ENCODE peak calls at places on chromosomes 11 and 22, in five cellular contexts. F is HEK293T, B is H1, J is NT2/D1, L is GM12878. N is an unnamed sample.

GRCh38 chr22:36279219-36279666 is 26.3 kb downstream of the APOL1 start:
- DNase-seq in F (no peak), B (no peak), J (no peak), L (no peak), N (peak; percentile 88)

GRCh38 chr11:27443746-27444465 is 28.7 kb downstream of the LGR4 start:
- DNase-seq in F (no peak), B (no peak), J (peak; percentile 55), L (no peak), N (no peak)

GRCh38 chr22:43114958-43115357 is 4.4 kb downstream of the BIK start:
- DNase-seq in F (no peak), B (no peak), J (no peak), L (no peak), N (peak; percentile 24)

GRCh38 chr22:31800065-31800464 is 46.2 kb downstream of the DEPDC5 start:
- DNase-seq in F (no peak), B (no peak), J (no peak), L (no peak), N (no peak)

GRCh38 chr11:6604081-6604626 is 580 bp downstream of the ILK start:
- DNase-seq in F (peak; percentile 56), B (no peak), J (no peak), L (no peak), N (peak; percentile 64)

GRCh38 chr11:104883342-104883741 is 14.9 kb downstream of the CASP12 start:
- DNase-seq in F (no peak), B (no peak), J (no peak), L (no peak), N (no peak)

GRCh38 chr11:60912223-60912850 is 1.6 kb upstream of the TMEM109 start:
- DNase-seq in F (no peak), B (no peak), J (no peak), L (no peak), N (no peak)

GRCh38 chr22:21092797-21093554 is 47.2 kb downstream of the LRRC74B start:
- DNase-seq in F (no peak), B (peak; percentile 4), J (no peak), L (no peak), N (no peak)

GRCh38 chr11:20357150-20357549 is 6.4 kb upstream of the HTATIP2 start:
- DNase-seq in F (no peak), B (no peak), J (no peak), L (no peak), N (no peak)

DNA sequence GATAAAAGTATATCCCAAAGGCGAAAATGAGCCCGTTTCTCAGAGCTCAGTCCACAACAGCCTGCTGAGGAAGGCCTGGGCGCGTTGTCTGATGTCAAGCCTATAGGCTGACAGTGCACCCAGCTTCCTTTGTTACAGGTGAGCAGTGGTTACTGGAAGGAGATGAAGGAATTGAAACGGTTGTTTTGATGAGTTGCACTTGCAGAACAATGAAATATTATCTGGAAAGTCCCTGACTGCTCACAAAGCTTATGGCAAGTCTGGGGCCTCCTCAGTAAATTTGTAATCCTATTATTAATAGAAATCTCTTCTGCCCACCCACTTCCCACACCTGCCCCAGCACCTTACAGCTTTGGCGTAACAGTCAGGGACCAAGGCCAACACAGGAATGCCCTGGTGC is 77.8 kb downstream of the C11orf91 start:
- DNase-seq in F (no peak), B (no peak), J (no peak), L (no peak), N (no peak)
- TF ChIP-seq SUZ12 in F (no peak), B (no peak), J (no peak), L (no peak), N (no peak)

GRCh38 chr22:25420925-25421904 is 143.3 kb upstream of the GRK3 start:
- DNase-seq in F (no peak), B (peak; percentile 70), J (no peak), L (no peak), N (no peak)
- TF ChIP-seq SUZ12 in F (no peak), B (peak; percentile 79), J (peak; percentile 76), L (no peak), N (no peak)

GRCh38 chr22:50146440-50147228 is 23.9 kb upstream of the PANX2 start:
- DNase-seq in F (peak; percentile 18), B (no peak), J (no peak), L (no peak), N (peak; percentile 87)
- TF ChIP-seq SUZ12 in F (no peak), B (no peak), J (no peak), L (no peak), N (no peak)

DNA sequence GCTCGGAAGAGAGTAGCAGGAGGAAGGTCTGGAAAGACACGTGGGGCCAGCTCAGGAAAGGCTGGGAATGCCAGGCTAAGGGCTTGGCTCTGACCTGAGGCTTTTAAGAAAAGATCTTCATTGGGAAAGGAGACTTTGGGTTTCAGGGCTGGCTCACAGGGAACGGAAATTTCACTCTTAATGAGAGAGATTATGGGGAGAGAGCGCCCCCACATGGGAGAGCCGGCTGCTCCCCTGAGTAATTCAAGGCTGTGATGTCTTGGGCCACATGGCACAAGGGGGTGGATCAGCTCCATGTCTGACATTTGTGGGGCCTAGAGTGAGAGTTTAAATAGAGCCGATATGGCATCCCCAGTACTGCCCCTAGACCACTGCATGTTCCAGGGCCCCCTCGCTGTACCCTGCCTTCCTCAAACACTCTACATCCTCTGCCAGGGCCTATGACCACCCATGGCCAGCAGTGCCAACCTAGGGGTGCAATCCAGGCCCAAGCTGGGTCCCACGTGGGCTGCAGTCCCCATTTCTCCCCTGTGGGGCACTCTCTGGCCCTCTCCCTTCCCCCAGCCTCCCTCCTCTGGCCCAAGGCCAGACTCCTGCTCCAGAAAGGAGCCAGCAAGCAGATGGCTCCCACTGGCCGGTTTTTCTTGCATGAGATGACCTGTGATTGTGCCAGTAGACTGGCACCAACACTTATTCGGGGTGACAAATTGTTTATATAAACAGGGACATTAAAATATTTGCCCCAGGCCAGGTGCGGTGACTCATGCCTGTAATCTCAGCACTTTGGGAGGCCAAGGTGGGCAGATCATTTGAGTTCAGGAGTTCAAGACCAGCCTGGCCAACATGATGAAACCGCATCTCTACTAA is 75.2 kb downstream of the ISX start:
- DNase-seq in F (no peak), B (peak; percentile 88), J (no peak), L (no peak), N (no peak)
- TF ChIP-seq SUZ12 in F (no peak), B (no peak), J (no peak), L (no peak), N (no peak)

DNA sequence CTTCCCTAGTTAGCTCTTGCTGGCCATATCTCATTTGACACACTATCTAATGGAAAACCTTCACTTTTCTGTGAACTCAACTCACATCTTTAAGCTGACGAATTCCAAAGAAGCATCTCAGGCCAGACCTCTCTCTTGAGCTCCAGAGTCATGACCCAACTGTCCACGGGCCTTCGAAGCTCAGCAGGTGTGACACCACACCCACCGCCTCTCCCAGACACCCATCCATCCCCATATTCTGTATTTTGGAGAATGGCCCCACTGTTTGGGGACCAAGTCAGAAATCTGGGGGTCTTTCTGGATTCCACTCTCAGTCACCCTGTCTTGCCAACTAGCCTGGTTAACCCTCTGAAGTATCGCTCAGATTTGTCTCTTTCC is 125.8 kb downstream of the ST3GAL4 start:
- DNase-seq in F (no peak), B (no peak), J (no peak), L (no peak), N (no peak)
- TF ChIP-seq SUZ12 in F (no peak), B (no peak), J (no peak), L (no peak), N (no peak)

GRCh38 chr11:33775064-33775807 is 916 bp upstream of the FBXO3 start:
- DNase-seq in F (no peak), B (no peak), J (no peak), L (no peak), N (no peak)

GRCh38 chr11:33779849-33780528 is 5.7 kb upstream of the FBXO3 start:
- DNase-seq in F (no peak), B (no peak), J (no peak), L (no peak), N (peak; percentile 11)

GRCh38 chr11:33775832-33776231 is 1.5 kb upstream of the FBXO3 start:
- DNase-seq in F (no peak), B (no peak), J (no peak), L (peak; percentile 38), N (no peak)

GRCh38 chr11:33777906-33778305 is 3.6 kb upstream of the FBXO3 start:
- DNase-seq in F (no peak), B (no peak), J (no peak), L (no peak), N (no peak)

GRCh38 chr11:33778682-33779081 is 4.4 kb upstream of the FBXO3 start:
- DNase-seq in F (peak; percentile 17), B (no peak), J (no peak), L (no peak), N (no peak)
- TF ChIP-seq SUZ12 in F (no peak), B (no peak), J (no peak), L (no peak), N (no peak)

GRCh38 chr11:59829358-59829757 is 15.9 kb downstream of the CBLIF start:
- DNase-seq in F (no peak), B (no peak), J (no peak), L (no peak), N (no peak)

GRCh38 chr11:59833602-59834001 is 11.7 kb downstream of the CBLIF start:
- DNase-seq in F (no peak), B (no peak), J (no peak), L (no peak), N (no peak)
- TF ChIP-seq SUZ12 in F (no peak), B (no peak), J (no peak), L (no peak), N (no peak)

GRCh38 chr11:75526192-75526541 is 426 bp upstream of the GDPD5 start:
- DNase-seq in F (peak; percentile 27), B (no peak), J (no peak), L (no peak), N (no peak)

GRCh38 chr11:75525433-75526191 is at the start of gene GDPD5:
- DNase-seq in F (peak; percentile 97), B (peak; percentile 87), J (peak; percentile 71), L (no peak), N (peak; percentile 76)

GRCh38 chr11:75523811-75524401 is 1.8 kb downstream of the GDPD5 start:
- DNase-seq in F (no peak), B (no peak), J (no peak), L (no peak), N (peak; percentile 87)

GRCh38 chr11:75523189-75523588 is 2.6 kb downstream of the GDPD5 start:
- DNase-seq in F (no peak), B (no peak), J (no peak), L (no peak), N (no peak)

DNA sequence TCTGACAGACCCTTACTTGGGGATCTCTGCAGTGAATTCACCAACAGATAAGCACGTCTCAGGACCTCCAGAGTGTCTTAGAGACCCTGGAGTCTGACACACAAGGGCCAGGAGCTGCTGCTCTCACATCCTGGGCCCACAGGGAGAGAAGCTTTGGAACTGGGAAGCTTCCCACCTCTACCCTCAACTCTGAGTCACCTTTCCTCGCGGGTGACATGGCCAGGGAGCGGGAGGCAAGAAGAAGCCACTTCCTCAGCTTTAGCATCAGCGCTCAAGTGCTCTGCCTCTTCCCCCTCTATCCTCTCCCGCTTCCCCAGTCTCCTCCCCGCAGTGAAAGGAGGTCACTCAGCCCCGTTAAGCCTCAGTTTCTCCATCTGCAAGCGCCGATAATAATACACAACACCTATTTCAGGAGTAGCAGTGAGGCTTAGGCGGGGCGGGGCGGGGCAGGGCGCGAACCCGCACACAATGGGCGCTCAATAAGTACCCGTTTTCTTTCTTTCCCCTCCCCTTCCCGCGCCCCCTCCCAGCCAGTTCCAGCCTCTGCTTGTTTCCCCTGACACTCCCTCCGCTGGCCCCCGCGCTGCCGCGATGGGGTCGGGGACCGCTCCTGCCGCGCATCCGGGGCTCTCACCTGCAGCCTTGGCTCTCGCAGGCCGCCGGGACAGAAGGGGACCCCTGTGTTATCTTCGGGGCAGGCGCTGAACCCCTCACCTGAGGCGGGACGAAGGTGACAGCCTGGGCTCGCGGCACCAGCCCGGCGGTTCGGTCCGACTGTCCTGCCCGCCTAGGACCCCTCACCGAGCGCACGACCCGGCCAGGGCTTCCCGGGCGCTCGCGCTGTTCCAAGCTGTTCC is 937 bp downstream of the GDPD5 start:
- DNase-seq in F (peak; percentile 28), B (peak; percentile 72), J (no peak), L (no peak), N (no peak)
- TF ChIP-seq SUZ12 in F (no peak), B (peak; percentile 71), J (no peak), L (no peak), N (no peak)

N was measured in HepG2.